ENCODE peak calls at places on chromosomes 12 and 14, in ten cellular contexts. U is OCI-LY7; J is effector memory CD4-positive, alpha-beta T cell; V is transverse colon; F is GM23248; X is left ventricle myocardium inferior; I is cardiac fibroblast; G is stomach; N is AG04450; H is A549. K is an unnamed sample.

GRCh38 chr12:94972795-94973194 is 30.7 kb downstream of the NDUFA12 start:
- DNase-seq in H (no peak), G (no peak), U (no peak), X (no peak), J (no peak), N (no peak), V (no peak), F (no peak), I (no peak), K (no peak)

GRCh38 chr12:112374166-112374740 is 8.0 kb downstream of the HECTD4 start:
- DNase-seq in H (no peak), I (no peak), J (no peak), V (no peak), F (no peak), G (no peak), U (no peak), N (no peak), X (no peak), K (no peak)

GRCh38 chr14:105849933-105850626 is 323.7 kb downstream of the TMEM121 start:
- DNase-seq in U (peak), G (no peak), X (no peak), J (no peak), N (no peak), I (no peak), V (no peak), F (no peak), H (no peak), K (no peak)

GRCh38 chr12:57590892-57591566 is at the start of gene PIP4K2C:
- DNase-seq in V (peak), U (peak), F (peak), G (peak), X (peak), I (peak), J (peak), N (no peak), H (peak), K (peak)

GRCh38 chr12:108629156-108629555 is 4.5 kb downstream of the SELPLG start:
- DNase-seq in I (no peak), U (no peak), J (no peak), F (no peak), H (no peak), N (no peak), G (no peak), V (peak), X (no peak), K (no peak)

GRCh38 chr14:66076166-66076565 is 410.0 kb upstream of the CCDC196 start:
- DNase-seq in F (no peak), X (no peak), J (no peak), H (no peak), I (no peak), U (no peak), N (no peak), V (no peak), G (no peak), K (no peak)

GRCh38 chr12:64173456-64173855 is 48.6 kb downstream of the KICS2 start:
- DNase-seq in U (no peak), V (no peak), F (no peak), H (no peak), J (no peak), G (no peak), X (no peak), I (no peak), N (no peak), K (no peak)

GRCh38 chr12:52603314-52603713 is 2.1 kb upstream of the KRT72 start:
- DNase-seq in J (no peak), I (no peak), F (peak), X (no peak), V (no peak), H (no peak), G (no peak), N (no peak), U (no peak), K (no peak)

GRCh38 chr12:54306925-54307731 is 6.3 kb upstream of the NFE2 start:
- DNase-seq in H (peak), X (peak), I (peak), N (no peak), V (peak), G (peak), J (no peak), F (peak), U (no peak), K (no peak)

GRCh38 chr14:96584199-96584906 is 82.2 kb downstream of the PAPOLA start:
- DNase-seq in G (no peak), N (no peak), U (peak), J (no peak), H (peak), X (no peak), I (peak), V (peak), F (peak), K (no peak)

GRCh38 chr12:62767506-62767905 is 167.4 kb downstream of the PPM1H start:
- DNase-seq in N (no peak), H (peak), I (peak), G (no peak), V (no peak), X (no peak), F (peak), U (no peak), J (no peak), K (peak)

GRCh38 chr12:28925726-28926376 is 223.2 kb upstream of the FAR2 start:
- DNase-seq in H (no peak), X (no peak), J (no peak), G (no peak), F (peak), N (peak), I (peak), V (no peak), U (no peak), K (peak)

GRCh38 chr12:114780746-114781399 is 96.9 kb upstream of the TBX3 start:
- DNase-seq in X (no peak), G (no peak), N (no peak), U (no peak), I (no peak), J (no peak), F (no peak), V (no peak), H (no peak), K (no peak)

GRCh38 chr12:108825205-108825950 is 32.0 kb downstream of the SSH1 start:
- DNase-seq in I (peak), H (no peak), N (no peak), J (no peak), U (no peak), X (no peak), V (no peak), F (peak), G (no peak), K (peak)

GRCh38 chr14:24096545-24097181 is 2.6 kb downstream of the PCK2 start:
- DNase-seq in G (no peak), H (no peak), U (no peak), J (no peak), F (no peak), N (no peak), X (no peak), V (no peak), I (no peak), K (no peak)

GRCh38 chr12:94055528-94055927 is 92.8 kb upstream of the PLXNC1 start:
- DNase-seq in J (no peak), U (no peak), N (no peak), X (no peak), G (no peak), V (no peak), I (no peak), H (no peak), F (no peak), K (no peak)

GRCh38 chr12:67586951-67587350 is 61.6 kb upstream of the DYRK2 start:
- DNase-seq in H (no peak), I (no peak), F (no peak), V (no peak), N (no peak), J (no peak), G (no peak), X (no peak), U (no peak), K (no peak)

GRCh38 chr12:4044736-4045432 is 171.7 kb upstream of the PARP11 start:
- DNase-seq in F (no peak), H (no peak), I (no peak), U (no peak), G (no peak), V (no peak), J (no peak), X (no peak), N (no peak), K (no peak)

GRCh38 chr12:16019131-16019530 is 108.0 kb downstream of the DERA start:
- DNase-seq in X (no peak), J (no peak), I (no peak), N (no peak), V (no peak), F (peak), G (no peak), U (no peak), H (no peak), K (peak)

GRCh38 chr14:59055439-59056045 is 132.9 kb upstream of the DAAM1 start:
- DNase-seq in F (peak), G (peak), J (no peak), I (peak), V (peak), N (peak), U (peak), H (peak), X (no peak), K (peak)

GRCh38 chr14:24289649-24290283 is 9.8 kb downstream of the DHRS1 start:
- DNase-seq in U (no peak), V (no peak), I (no peak), H (no peak), N (no peak), X (no peak), F (no peak), J (no peak), G (no peak), K (no peak)

GRCh38 chr12:26121323-26121740 is 3.5 kb downstream of the BHLHE41 start:
- DNase-seq in N (no peak), I (no peak), G (no peak), J (no peak), U (no peak), F (no peak), X (no peak), H (no peak), V (no peak), K (no peak)

GRCh38 chr12:1418144-1418543 is 176.2 kb downstream of the FBXL14 start:
- DNase-seq in U (no peak), N (no peak), V (no peak), H (no peak), X (no peak), I (no peak), G (no peak), F (no peak), J (no peak), K (no peak)

GRCh38 chr14:54985156-54985555 is 41.7 kb downstream of the WDHD1 start:
- DNase-seq in U (no peak), G (no peak), V (no peak), J (no peak), X (no peak), H (no peak), N (no peak), I (no peak), F (no peak), K (no peak)

GRCh38 chr12:105451211-105451610 is 120.7 kb downstream of the C12orf75 start:
- DNase-seq in J (no peak), N (peak), H (no peak), G (no peak), U (no peak), F (peak), X (no peak), V (no peak), I (peak), K (peak)

DNA sequence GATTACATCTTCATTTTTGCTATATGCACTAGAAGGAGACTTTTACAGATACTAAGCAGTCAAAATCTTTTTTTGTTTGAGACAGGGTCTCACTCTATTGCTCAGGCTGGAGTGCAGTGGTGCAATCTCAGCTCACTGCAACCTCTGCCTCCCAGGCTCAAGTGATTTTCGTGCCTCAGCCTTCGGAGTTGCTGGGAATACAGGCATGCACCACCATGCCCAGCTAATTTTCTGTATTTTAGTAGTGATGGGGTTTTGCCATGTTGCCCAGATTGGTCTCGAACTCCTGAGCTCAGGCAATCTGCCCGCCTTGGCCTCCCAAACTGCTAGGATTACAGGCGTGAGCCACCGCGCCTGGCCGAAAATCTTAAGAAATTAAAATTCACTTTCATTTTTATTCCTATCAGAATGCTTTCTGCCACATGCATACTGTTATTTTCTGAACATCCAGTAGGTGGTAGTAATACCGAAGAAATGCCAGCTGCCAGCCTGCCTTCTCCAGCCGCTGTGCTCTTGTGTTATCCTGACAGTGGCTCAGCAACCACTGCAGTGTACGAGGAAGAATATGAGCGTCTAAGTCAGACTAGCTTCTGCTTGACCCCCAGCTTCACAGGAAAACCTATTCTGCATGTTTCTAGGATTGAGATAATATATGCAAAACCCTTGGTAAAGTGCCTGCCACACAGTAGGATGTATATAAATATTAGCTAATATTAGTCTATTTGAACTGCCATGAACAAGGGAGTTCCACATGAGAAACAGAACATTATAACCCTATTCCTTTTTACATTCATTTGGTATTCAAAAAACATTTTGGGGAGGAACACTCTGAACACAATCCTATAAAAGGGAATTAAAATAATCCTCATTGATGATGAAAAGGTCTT is 54.2 kb downstream of the RPAP3 start:
- DNase-seq in H (peak), V (peak), U (peak), F (peak), X (peak), J (peak), G (peak), I (peak), N (peak), K (peak)
- H3K4me3 ChIP-seq in H (peak), V (no peak), U (no peak), F (peak), X (peak), J (peak), G (peak), I (no peak), N (no peak), K (no peak)

GRCh38 chr14:92584856-92585255 is 71.3 kb downstream of the RIN3 start:
- DNase-seq in N (no peak), J (no peak), V (no peak), G (no peak), F (no peak), I (no peak), X (no peak), H (no peak), U (no peak), K (no peak)
- H3K4me3 ChIP-seq in N (no peak), J (no peak), V (no peak), G (no peak), F (no peak), I (no peak), X (no peak), H (no peak), U (no peak), K (no peak)

GRCh38 chr12:113468365-113469223 is 3.1 kb downstream of the LHX5 start:
- DNase-seq in F (no peak), U (no peak), N (no peak), I (no peak), J (no peak), H (no peak), V (no peak), G (no peak), X (no peak), K (no peak)

GRCh38 chr12:113467514-113468364 is 3.9 kb downstream of the LHX5 start:
- DNase-seq in G (no peak), U (no peak), V (no peak), F (no peak), N (no peak), I (no peak), J (no peak), X (no peak), H (peak), K (no peak)

GRCh38 chr12:113469893-113470743 is 1.6 kb downstream of the LHX5 start:
- DNase-seq in J (no peak), U (no peak), X (no peak), H (no peak), N (no peak), F (no peak), V (no peak), I (no peak), G (no peak), K (no peak)

GRCh38 chr12:113470871-113471618 is 626 bp downstream of the LHX5 start:
- DNase-seq in G (no peak), J (no peak), H (no peak), V (no peak), I (no peak), N (no peak), U (no peak), F (no peak), X (no peak), K (no peak)

GRCh38 chr12:113469224-113469652 is 2.4 kb downstream of the LHX5 start:
- DNase-seq in G (no peak), J (no peak), V (no peak), F (no peak), H (no peak), I (no peak), N (no peak), U (no peak), X (no peak), K (no peak)
- H3K4me3 ChIP-seq in G (no peak), J (no peak), V (no peak), F (no peak), H (no peak), I (no peak), N (no peak), U (no peak), X (no peak), K (no peak)

GRCh38 chr14:62066304-62066703 is 304.1 kb downstream of the SNAPC1 start:
- DNase-seq in U (no peak), I (no peak), F (peak), X (no peak), V (no peak), H (no peak), G (no peak), N (no peak), J (no peak), K (peak)

GRCh38 chr14:62062645-62063044 is 300.4 kb downstream of the SNAPC1 start:
- DNase-seq in I (no peak), G (no peak), J (no peak), V (no peak), X (no peak), H (no peak), N (no peak), U (peak), F (no peak), K (no peak)

GRCh38 chr14:62064741-62065323 is 302.6 kb downstream of the SNAPC1 start:
- DNase-seq in X (no peak), H (no peak), V (no peak), J (no peak), F (no peak), N (no peak), I (no peak), U (no peak), G (no peak), K (no peak)
- H3K4me3 ChIP-seq in X (no peak), H (no peak), V (no peak), J (no peak), F (no peak), N (no peak), I (no peak), U (no peak), G (no peak), K (no peak)

GRCh38 chr12:131612092-131612755 is 98.7 kb upstream of the SFSWAP start:
- DNase-seq in J (no peak), I (no peak), N (no peak), U (no peak), X (no peak), V (no peak), H (no peak), F (no peak), G (no peak), K (no peak)

GRCh38 chr12:131613678-131614077 is 97.2 kb upstream of the SFSWAP start:
- DNase-seq in G (no peak), X (no peak), U (no peak), V (peak), J (no peak), I (no peak), N (no peak), H (no peak), F (no peak), K (no peak)

GRCh38 chr12:131610891-131611290 is 100.0 kb upstream of the SFSWAP start:
- DNase-seq in N (no peak), X (no peak), V (no peak), I (no peak), F (no peak), J (no peak), U (no peak), G (no peak), H (no peak), K (no peak)

GRCh38 chr12:131611416-131612091 is 99.3 kb upstream of the SFSWAP start:
- DNase-seq in H (no peak), V (no peak), N (no peak), I (no peak), J (no peak), U (no peak), X (no peak), F (no peak), G (no peak), K (no peak)

DNA sequence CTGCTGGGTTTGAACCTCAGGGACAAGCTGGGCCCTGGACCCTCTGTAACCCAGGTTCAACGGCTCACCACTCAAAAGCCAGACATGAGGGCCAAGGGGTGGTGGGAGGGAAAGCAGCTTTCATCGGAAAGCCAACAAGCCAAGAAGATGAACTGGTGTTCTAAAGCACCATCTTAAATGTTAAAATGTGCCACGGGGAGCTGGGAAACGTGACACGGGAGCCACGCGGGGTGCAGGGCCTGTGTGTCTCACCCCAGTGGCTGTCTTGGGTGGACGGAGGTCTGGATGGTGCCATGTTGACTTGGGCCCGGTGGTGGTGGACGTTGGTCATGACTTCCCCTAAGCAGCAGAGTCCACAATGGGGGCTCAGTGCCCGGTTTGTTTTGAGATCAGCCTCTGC is 97.7 kb upstream of the SFSWAP start:
- DNase-seq in U (no peak), I (no peak), X (no peak), V (no peak), H (no peak), F (no peak), G (no peak), J (no peak), N (no peak), K (no peak)
- H3K4me3 ChIP-seq in U (no peak), I (no peak), X (no peak), V (no peak), H (no peak), F (no peak), G (no peak), J (no peak), N (no peak), K (no peak)

GRCh38 chr12:87280356-87280755 is 748.8 kb downstream of the C12orf50 start:
- DNase-seq in U (peak), I (no peak), X (no peak), G (no peak), H (no peak), N (no peak), J (no peak), V (no peak), F (no peak), K (no peak)
- H3K4me3 ChIP-seq in U (no peak), I (no peak), X (no peak), G (no peak), H (no peak), N (no peak), J (no peak), V (no peak), F (no peak), K (no peak)

DNA sequence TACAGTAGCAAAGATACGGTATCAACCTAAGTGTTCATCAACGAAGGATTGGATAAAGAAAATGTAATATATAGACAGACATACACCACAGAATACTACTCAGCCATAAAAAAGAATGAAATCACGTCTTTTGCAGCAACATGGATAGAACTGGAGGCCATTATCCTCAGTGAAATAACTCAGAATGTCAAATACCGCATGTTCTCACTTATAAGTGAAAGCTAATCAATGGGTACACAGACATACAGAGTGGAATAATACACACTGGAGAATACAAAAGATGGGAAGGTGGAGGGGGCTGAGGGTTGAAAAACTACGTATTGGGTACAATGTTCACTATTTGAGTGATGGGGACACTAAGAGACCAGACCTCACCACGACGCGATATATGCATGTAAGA is 1.1 kb downstream of the RACGAP1 start:
- DNase-seq in V (no peak), N (no peak), G (no peak), I (no peak), J (no peak), H (no peak), U (no peak), X (no peak), F (no peak), K (no peak)
- H3K4me3 ChIP-seq in V (no peak), N (peak), G (peak), I (peak), J (no peak), H (peak), U (peak), X (peak), F (peak), K (no peak)